ENCODE peak calls at places on chromosomes 4 and X, in eight cellular contexts. J is A549, I is body of pancreas, E is right lobe of liver, R is GM12892, P is transverse colon, F is esophagus muscularis mucosa, X is uterus. A is an unnamed sample.

GRCh38 chr4:8472689-8473197 is 32.2 kb downstream of the TRMT44 start:
- DNase-seq in J (no peak), I (no peak), E (no peak), R (no peak), P (no peak), F (no peak), X (peak; percentile 89), A (peak; percentile 44)

GRCh38 chrX:125404667-125405160 is 85.0 kb downstream of the TEX13C start:
- DNase-seq in J (no peak), I (no peak), E (no peak), R (no peak), P (no peak), F (no peak), X (no peak), A (no peak)

GRCh38 chrX:18390941-18391538 is 34.4 kb upstream of the CDKL5 start:
- DNase-seq in J (peak; percentile 34), I (peak; percentile 66), E (peak; percentile 50), R (no peak), P (peak; percentile 67), F (no peak), X (peak; percentile 71), A (no peak)

GRCh38 chr4:123750044-123750443 is 353.4 kb downstream of the SPRY1 start:
- DNase-seq in J (no peak), I (no peak), E (no peak), R (no peak), P (no peak), F (no peak), X (no peak), A (no peak)

GRCh38 chrX:41475166-41475565 is 28.0 kb downstream of the NYX start:
- DNase-seq in J (no peak), I (no peak), E (no peak), R (no peak), P (no peak), F (no peak), X (no peak), A (no peak)

GRCh38 chr4:149987330-149987751 is 90.9 kb upstream of the DCLK2 start:
- DNase-seq in J (no peak), I (no peak), E (no peak), R (no peak), P (no peak), F (no peak), X (no peak), A (no peak)

GRCh38 chr4:153764611-153765368 is 5.0 kb upstream of the RNF175 start:
- DNase-seq in J (no peak), I (no peak), E (no peak), R (no peak), P (no peak), F (peak; percentile 70), X (no peak), A (no peak)

GRCh38 chr4:128295255-128295654 is 7.6 kb upstream of the PGRMC2 start:
- DNase-seq in J (no peak), I (no peak), E (no peak), R (no peak), P (no peak), F (no peak), X (no peak), A (no peak)

GRCh38 chrX:302975-303374 is 15.6 kb downstream of the GTPBP6 start:
- DNase-seq in J (no peak), I (no peak), E (no peak), R (no peak), P (no peak), F (no peak), X (no peak), A (no peak)

GRCh38 chr4:31349907-31350306 is 629.7 kb downstream of the PCDH7 start:
- DNase-seq in J (no peak), I (no peak), E (no peak), R (no peak), P (no peak), F (no peak), X (no peak), A (no peak)

GRCh38 chr4:119550857-119551532 is 77.6 kb downstream of the PDE5A start:
- DNase-seq in J (no peak), I (no peak), E (no peak), R (no peak), P (no peak), F (no peak), X (no peak), A (no peak)

GRCh38 chr4:177375971-177376370 is 66.3 kb downstream of the AGA start:
- DNase-seq in J (no peak), I (no peak), E (no peak), R (no peak), P (no peak), F (no peak), X (no peak), A (no peak)

GRCh38 chr4:102633100-102633499 is 127.7 kb downstream of the MANBA start:
- DNase-seq in J (no peak), I (no peak), E (peak; percentile 75), R (no peak), P (no peak), F (no peak), X (no peak), A (no peak)

GRCh38 chrX:369563-370101 is 17.1 kb downstream of the PPP2R3B start:
- DNase-seq in J (no peak), I (no peak), E (no peak), R (no peak), P (no peak), F (no peak), X (no peak), A (no peak)

GRCh38 chrX:115898382-115899001 is 272.1 kb upstream of the AGTR2 start:
- DNase-seq in J (no peak), I (peak; percentile 85), E (no peak), R (no peak), P (peak; percentile 89), F (no peak), X (peak; percentile 81), A (no peak)

GRCh38 chrX:106611682-106612402 is at the start of gene RADX:
- DNase-seq in J (peak; percentile 36), I (peak; percentile 82), E (peak; percentile 81), R (peak; percentile 25), P (peak; percentile 86), F (peak; percentile 91), X (peak; percentile 69), A (peak; percentile 7)

GRCh38 chrX:16278927-16279326 is 111.6 kb downstream of the MAGEB17 start:
- DNase-seq in J (no peak), I (no peak), E (no peak), R (no peak), P (no peak), F (no peak), X (no peak), A (no peak)

GRCh38 chr4:124943938-124944337 is 231.4 kb upstream of the ANKRD50 start:
- DNase-seq in J (no peak), I (no peak), E (no peak), R (no peak), P (no peak), F (no peak), X (no peak), A (no peak)

GRCh38 chr4:155614111-155614762 is 52.4 kb upstream of the GUCY1A1 start:
- DNase-seq in J (no peak), I (no peak), E (no peak), R (no peak), P (no peak), F (no peak), X (no peak), A (no peak)

GRCh38 chrX:1493877-1494510 is 41.3 kb upstream of the ASMTL start:
- DNase-seq in J (no peak), I (no peak), E (peak; percentile 39), R (no peak), P (peak; percentile 34), F (no peak), X (no peak), A (no peak)

DNA sequence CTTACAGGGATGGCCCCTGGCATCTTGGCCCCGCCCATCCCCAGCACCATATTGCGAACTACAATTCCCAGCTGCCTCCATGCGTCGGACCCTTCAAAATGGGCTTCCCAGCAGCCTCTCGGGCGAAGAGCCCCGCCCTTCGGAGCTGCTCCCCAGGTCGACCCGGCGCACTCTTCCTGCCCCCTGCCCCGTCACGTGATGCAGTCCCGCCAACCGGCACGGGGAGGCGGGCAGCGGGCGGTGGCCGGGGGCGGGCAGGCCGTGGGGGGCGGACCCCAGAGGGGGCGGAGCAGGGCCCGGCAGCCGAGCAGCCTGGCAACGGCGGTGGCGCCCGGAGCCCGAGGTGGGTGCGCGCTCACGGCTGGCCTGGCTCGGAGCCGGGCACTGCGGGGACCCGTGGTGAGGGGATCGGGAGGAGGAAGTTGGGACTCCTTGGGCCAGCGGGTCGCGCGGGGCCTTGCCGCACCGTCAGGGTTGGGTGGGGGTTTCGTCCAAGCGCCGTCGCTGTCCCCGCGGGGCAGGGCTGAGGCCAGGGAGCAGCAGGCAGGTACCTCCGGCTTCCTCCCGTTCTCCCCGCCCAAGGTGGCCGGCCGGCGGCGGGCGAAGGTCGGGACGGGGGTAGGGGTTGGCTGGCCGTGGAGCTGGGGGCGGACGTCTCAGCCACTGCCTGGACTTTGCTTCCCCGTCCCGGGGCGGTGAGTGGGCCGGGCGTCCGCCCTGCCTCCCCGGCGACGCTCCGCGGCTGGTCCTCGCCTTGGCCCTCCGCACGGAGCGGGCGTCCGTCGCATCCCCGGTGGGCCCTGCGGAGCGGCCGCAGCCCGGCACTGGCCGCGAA is at the start of gene MTM1:
- DNase-seq in J (peak; percentile 94), I (peak; percentile 92), E (peak; percentile 95), R (peak; percentile 81), P (peak; percentile 95), F (peak; percentile 97), X (peak; percentile 94), A (peak; percentile 83)
- TF ChIP-seq POLR2A in J (peak; percentile 80), I (peak; percentile 71), E (peak; percentile 79), R (peak; percentile 22), P (peak; percentile 81), F (no peak), X (peak; percentile 71), A (peak; percentile 85)

GRCh38 chr4:2867758-2868491 is 24.3 kb downstream of the ADD1 start:
- DNase-seq in J (no peak), I (peak; percentile 31), E (no peak), R (no peak), P (no peak), F (no peak), X (peak; percentile 34), A (no peak)
- TF ChIP-seq POLR2A in J (no peak), I (no peak), E (no peak), R (no peak), P (no peak), F (no peak), X (no peak), A (no peak)

DNA sequence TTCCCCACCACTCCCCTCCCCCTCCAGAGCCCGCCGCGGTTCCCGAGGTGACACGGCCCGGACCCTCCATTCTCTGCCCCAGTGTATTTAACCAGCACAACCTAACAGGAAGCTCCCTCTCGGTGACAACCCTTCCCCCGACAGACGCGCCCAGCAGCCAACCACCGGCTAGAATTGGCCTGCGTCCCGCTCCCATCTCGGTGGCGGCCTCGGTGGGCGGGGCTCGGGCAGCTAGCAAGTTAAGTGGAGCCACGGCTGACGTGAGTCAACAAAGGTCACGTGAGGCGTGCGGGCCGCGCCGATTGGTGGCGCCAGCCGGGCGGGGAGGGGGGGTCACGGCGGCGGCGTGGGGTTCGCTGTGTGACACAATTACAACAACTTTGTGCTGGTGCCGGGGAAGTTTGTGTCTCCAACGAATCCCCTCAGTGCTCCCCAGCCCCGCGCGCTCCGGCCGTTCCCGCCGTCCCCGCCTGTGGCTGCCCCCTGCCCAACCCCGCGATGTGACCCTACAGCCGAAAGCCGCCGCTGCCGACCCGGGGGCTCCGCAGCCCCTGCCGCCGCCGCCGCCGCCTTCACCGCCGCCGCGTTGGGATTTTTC is at the start of gene KDM6A:
- DNase-seq in J (peak; percentile 94), I (peak; percentile 97), E (peak; percentile 97), R (peak; percentile 93), P (peak; percentile 100), F (peak; percentile 98), X (peak; percentile 99), A (peak; percentile 63)
- TF ChIP-seq POLR2A in J (no peak), I (peak; percentile 81), E (peak; percentile 89), R (peak; percentile 37), P (peak; percentile 71), F (peak; percentile 65), X (peak; percentile 83), A (no peak)

GRCh38 chr4:137531951-137532868 is at the start of gene PCDH18:
- DNase-seq in J (no peak), I (peak; percentile 44), E (peak; percentile 58), R (no peak), P (peak; percentile 74), F (peak; percentile 98), X (peak; percentile 98), A (peak; percentile 19)
- TF ChIP-seq POLR2A in J (no peak), I (peak; percentile 44), E (no peak), R (no peak), P (peak; percentile 57), F (no peak), X (peak; percentile 72), A (peak; percentile 16)